ENCODE peak calls at places on chromosomes 13 and 19, in four cellular contexts. B is right lobe of liver, E is IMR-90, Y is adrenal gland. N is an unnamed sample.

GRCh38 chr19:1377965-1378785 is 5.5 kb upstream of the NDUFS7 start:
- DNase-seq in E (no peak), B (no peak), Y (no peak), N (no peak)

GRCh38 chr13:112448621-112449544 is 72.7 kb downstream of the SPACA7 start:
- DNase-seq in E (no peak), B (no peak), Y (peak; percentile 1), N (no peak)

GRCh38 chr13:31045621-31046081 is 113.2 kb downstream of the TEX26 start:
- DNase-seq in Y (peak; percentile 63), E (peak; percentile 97), B (no peak), N (peak; percentile 83)

GRCh38 chr19:10192922-10193321 is 1.8 kb downstream of the DNMT1 start:
- DNase-seq in E (no peak), Y (no peak), B (no peak), N (no peak)

GRCh38 chr19:47469419-47469700 is 2.3 kb downstream of the SLC8A2 start:
- DNase-seq in E (no peak), Y (no peak), B (peak; percentile 23), N (no peak)

GRCh38 chr13:79936368-79937136 is 404.4 kb downstream of the SPRY2 start:
- DNase-seq in E (peak; percentile 100), Y (no peak), B (no peak), N (no peak)

GRCh38 chr13:19665427-19665859 is 32.0 kb downstream of the MPHOSPH8 start:
- DNase-seq in E (no peak), Y (no peak), B (no peak), N (no peak)

GRCh38 chr19:50836543-50837195 is 3.3 kb upstream of the KLK15 start:
- DNase-seq in Y (peak; percentile 48), E (no peak), B (no peak), N (peak; percentile 17)

GRCh38 chr19:10317045-10317856 is 1.4 kb upstream of the FDX2 start:
- DNase-seq in E (no peak), B (no peak), Y (no peak), N (no peak)

GRCh38 chr19:43780706-43781525 is at the start of gene KCNN4:
- DNase-seq in B (no peak), E (peak; percentile 67), Y (no peak), N (peak; percentile 88)
- TF ChIP-seq POLR2A in B (no peak), E (no peak), Y (no peak), N (peak; percentile 94)

GRCh38 chr13:90721937-90722336 is 625.5 kb upstream of the MIR17HG start:
- DNase-seq in Y (no peak), B (no peak), E (no peak), N (no peak)
- TF ChIP-seq POLR2A in Y (no peak), B (no peak), E (no peak), N (no peak)

GRCh38 chr13:94549241-94550029 is 46.5 kb downstream of the TGDS start:
- DNase-seq in Y (peak; percentile 94), B (peak; percentile 92), E (peak; percentile 96), N (peak; percentile 93)
- TF ChIP-seq POLR2A in Y (peak; percentile 41), B (peak; percentile 56), E (peak; percentile 17), N (peak; percentile 38)

GRCh38 chr19:42132030-42132628 is at the start of gene POU2F2:
- DNase-seq in E (no peak), Y (peak; percentile 30), B (peak; percentile 71), N (peak; percentile 81)
- TF ChIP-seq POLR2A in E (no peak), Y (no peak), B (no peak), N (no peak)

GRCh38 chr19:19623383-19623782 is 4.6 kb downstream of the LPAR2 start:
- DNase-seq in E (no peak), Y (no peak), B (no peak), N (no peak)

GRCh38 chr19:19619849-19620210 is 1.3 kb upstream of the PBX4 start:
- DNase-seq in Y (no peak), B (no peak), E (no peak), N (no peak)

GRCh38 chr19:19619121-19619848 is 798 bp upstream of the PBX4 start:
- DNase-seq in Y (no peak), E (no peak), B (no peak), N (no peak)

GRCh38 chr19:19615086-19615485 is 3.4 kb downstream of the PBX4 start:
- DNase-seq in E (peak; percentile 46), Y (no peak), B (no peak), N (no peak)

DNA sequence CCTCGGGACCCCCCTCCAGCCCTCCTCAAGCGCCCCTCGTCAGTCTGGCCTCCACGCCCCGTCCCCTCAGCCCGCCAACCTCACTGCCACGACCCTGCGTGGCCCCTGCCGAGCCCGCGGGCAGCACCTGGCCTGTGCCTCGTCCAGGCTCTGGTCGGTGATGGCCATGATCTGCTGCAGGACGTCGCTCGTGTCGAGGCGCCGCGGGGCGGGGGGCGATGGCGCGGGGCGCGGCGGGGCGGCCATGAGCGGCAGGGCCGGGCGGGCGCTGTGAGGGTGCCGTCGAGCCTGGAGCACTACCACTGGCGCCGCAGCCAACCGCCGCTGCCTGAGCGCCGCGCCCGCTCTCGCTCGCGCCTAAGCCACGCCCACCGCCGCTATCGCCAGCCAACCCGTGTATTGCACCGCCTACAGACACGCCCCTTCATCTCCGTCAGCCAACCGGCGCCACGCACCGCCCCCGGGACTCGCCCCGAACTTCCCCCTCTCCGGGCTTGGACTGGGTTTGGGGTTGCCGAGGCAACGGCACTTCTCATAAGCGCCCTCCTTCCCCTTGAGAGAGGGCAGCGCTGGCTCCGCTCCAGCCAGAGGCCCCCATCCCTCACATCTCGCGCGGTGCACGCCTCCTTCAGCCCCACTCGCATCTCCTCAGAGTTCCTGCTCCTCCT is at the start of gene PBX4:
- DNase-seq in B (peak; percentile 93), Y (peak; percentile 87), E (peak; percentile 82), N (peak; percentile 97)
- TF ChIP-seq POLR2A in B (peak; percentile 23), Y (no peak), E (peak; percentile 26), N (peak; percentile 30)

GRCh38 chr13:40345149-40345514 is 321.3 kb downstream of the FOXO1 start:
- DNase-seq in E (no peak), Y (no peak), B (no peak), N (no peak)

GRCh38 chr13:40342901-40343300 is 323.5 kb downstream of the FOXO1 start:
- DNase-seq in B (no peak), Y (no peak), E (no peak), N (no peak)

GRCh38 chr13:40345654-40346372 is 320.6 kb downstream of the FOXO1 start:
- DNase-seq in B (peak; percentile 91), Y (no peak), E (no peak), N (no peak)

GRCh38 chr13:40343550-40344269 is 322.7 kb downstream of the FOXO1 start:
- DNase-seq in Y (no peak), E (no peak), B (no peak), N (no peak)

DNA sequence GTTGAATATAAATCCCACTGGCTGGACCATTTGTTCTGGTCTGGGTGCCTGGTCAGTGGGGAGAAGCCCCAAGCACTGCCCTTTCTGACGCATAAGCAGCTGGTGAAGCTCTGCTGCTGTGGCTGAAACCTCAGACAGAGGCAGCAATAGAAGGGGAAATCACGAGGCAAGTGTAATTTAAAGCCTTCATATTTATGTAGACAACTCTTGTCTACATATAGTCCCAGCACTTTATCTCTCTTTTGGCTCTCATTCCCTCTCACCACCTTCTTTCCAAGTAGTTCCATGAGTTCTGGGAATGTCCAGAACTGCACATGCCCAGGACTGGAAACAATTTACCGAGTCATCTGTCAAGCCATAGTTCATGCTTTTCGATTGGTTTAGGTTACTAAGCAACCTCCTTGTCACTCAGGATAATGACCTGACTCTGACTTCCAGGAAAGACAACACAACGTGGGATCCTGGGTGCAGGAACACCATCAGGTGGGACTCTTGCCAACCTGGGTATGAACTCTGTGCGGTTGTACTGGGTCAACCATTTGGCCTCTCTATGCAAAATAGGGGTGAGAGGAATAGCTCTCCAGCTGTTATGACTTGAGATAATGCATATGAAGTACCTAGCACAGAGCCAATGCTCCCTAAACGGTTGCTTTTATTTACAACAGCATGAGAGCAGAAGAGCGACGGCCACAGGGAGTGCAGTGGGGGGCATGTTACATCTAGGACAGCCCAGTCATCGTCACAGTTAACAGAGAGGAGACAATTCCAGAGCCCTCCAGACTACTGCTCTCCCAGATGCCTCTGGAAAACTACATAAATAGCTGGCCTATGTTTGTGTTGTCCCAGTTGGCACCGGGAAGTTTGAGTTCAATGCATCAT is 321.9 kb downstream of the FOXO1 start:
- DNase-seq in B (peak; percentile 83), E (no peak), Y (no peak), N (peak; percentile 38)
- TF ChIP-seq POLR2A in B (peak; percentile 28), E (no peak), Y (no peak), N (no peak)

N was measured in transverse colon.